ENCODE peak calls at places on chromosomes 3 and 15, in eight cellular contexts. D, W, G, A, I, P, S and T are unnamed samples.

GRCh38 chr3:65758871-65759598 is 279.7 kb downstream of the MAGI1 start:
- DNase-seq in D (no peak), W (no peak), G (no peak), A (no peak), I (peak; percentile 60), P (no peak), S (no peak), T (no peak)

GRCh38 chr15:41557673-41558399 is 1.2 kb upstream of the TYRO3 start:
- DNase-seq in D (peak; percentile 78), W (peak; percentile 86), G (peak; percentile 70), A (peak; percentile 60), I (peak; percentile 67), P (peak; percentile 67), S (peak; percentile 60), T (peak; percentile 88)

GRCh38 chr3:30112904-30113484 is 493.4 kb upstream of the TGFBR2 start:
- DNase-seq in D (no peak), W (no peak), G (no peak), A (no peak), I (peak; percentile 59), P (peak; percentile 6), S (no peak), T (no peak)

GRCh38 chr3:171564723-171565122 is 104.5 kb upstream of the TNIK start:
- DNase-seq in D (no peak), W (no peak), G (no peak), A (no peak), I (no peak), P (no peak), S (no peak), T (no peak)

GRCh38 chr3:140288575-140288974 is 353.6 kb downstream of the CLSTN2 start:
- DNase-seq in D (no peak), W (no peak), G (no peak), A (no peak), I (no peak), P (no peak), S (no peak), T (no peak)

GRCh38 chr3:124393340-124393739 is 336.9 kb upstream of the UMPS start:
- DNase-seq in D (no peak), W (no peak), G (no peak), A (no peak), I (no peak), P (no peak), S (no peak), T (no peak)

GRCh38 chr15:23670970-23671369 is 16.1 kb downstream of the NDN start:
- DNase-seq in D (no peak), W (no peak), G (no peak), A (no peak), I (no peak), P (no peak), S (no peak), T (no peak)

GRCh38 chr3:129577925-129578742 is 28.3 kb downstream of the PLXND1 start:
- DNase-seq in D (no peak), W (no peak), G (no peak), A (no peak), I (no peak), P (no peak), S (peak; percentile 59), T (peak; percentile 93)

GRCh38 chr3:148464246-148464645 is 233.5 kb upstream of the AGTR1 start:
- DNase-seq in D (no peak), W (no peak), G (no peak), A (no peak), I (peak; percentile 50), P (no peak), S (no peak), T (no peak)

GRCh38 chr3:136404056-136404455 is 153.9 kb downstream of the PCCB start:
- DNase-seq in D (no peak), W (no peak), G (no peak), A (no peak), I (no peak), P (no peak), S (no peak), T (no peak)

GRCh38 chr3:128554465-128555097 is 61.6 kb upstream of the GATA2 start:
- DNase-seq in D (peak; percentile 59), W (no peak), G (no peak), A (peak; percentile 15), I (no peak), P (no peak), S (no peak), T (no peak)

GRCh38 chr3:13532661-13533060 is 16.3 kb upstream of the FBLN2 start:
- DNase-seq in D (no peak), W (no peak), G (no peak), A (no peak), I (no peak), P (no peak), S (no peak), T (peak; percentile 41)

GRCh38 chr3:46665763-46666470 is 27.6 kb downstream of the ALS2CL start:
- DNase-seq in D (peak; percentile 45), W (no peak), G (peak; percentile 19), A (no peak), I (no peak), P (no peak), S (no peak), T (peak; percentile 28)

GRCh38 chr3:156751461-156752025 is 74.6 kb upstream of the LEKR1 start:
- DNase-seq in D (no peak), W (peak; percentile 66), G (no peak), A (peak; percentile 63), I (peak; percentile 79), P (no peak), S (peak; percentile 8), T (no peak)

GRCh38 chr15:70799667-70800450 is 36.5 kb upstream of the UACA start:
- DNase-seq in D (no peak), W (no peak), G (peak; percentile 19), A (no peak), I (peak; percentile 99), P (no peak), S (no peak), T (no peak)

GRCh38 chr3:65436580-65436979 is 602.1 kb downstream of the MAGI1 start:
- DNase-seq in D (no peak), W (no peak), G (no peak), A (no peak), I (no peak), P (no peak), S (no peak), T (no peak)

DNA sequence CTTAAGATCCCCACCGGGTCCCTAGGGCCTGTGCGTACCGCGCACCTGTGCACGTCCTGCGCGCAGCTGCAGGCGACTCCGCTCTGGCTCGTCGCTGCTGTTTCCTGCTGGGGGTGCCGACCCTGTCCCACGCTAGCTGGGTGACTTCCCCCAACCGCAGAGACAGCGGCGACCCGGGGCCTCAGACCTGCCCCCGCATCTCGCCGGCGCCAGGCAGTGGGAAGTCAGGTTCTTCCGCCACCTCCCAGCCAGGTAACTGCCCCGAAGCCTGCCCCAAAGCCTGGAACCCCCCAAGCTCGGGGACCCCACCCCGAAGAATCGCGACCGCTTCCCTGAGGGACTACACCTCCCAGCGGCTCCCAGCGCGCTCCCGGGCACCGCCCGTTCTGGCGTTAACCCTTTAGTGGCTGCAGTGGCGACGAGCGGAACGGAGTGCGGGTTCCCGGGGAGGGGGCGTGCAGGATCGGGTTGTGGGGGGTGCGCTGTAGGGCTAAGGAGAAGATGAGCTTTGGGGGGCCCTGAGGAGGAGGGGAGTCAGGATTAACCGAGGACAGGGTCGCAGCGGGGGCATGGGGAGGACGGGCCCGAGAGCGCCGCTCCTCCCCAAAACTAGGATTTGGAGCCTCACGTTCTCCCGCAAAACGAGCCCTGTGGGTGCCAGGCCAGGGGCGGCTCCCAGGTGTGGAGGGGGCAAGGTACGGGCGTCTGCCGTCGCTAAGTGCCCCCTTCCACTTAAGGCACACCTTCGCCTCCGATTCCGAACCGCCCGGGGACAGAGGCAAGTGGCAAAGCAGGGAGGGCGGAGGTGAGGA is 589 bp downstream of the NEIL1 start:
- DNase-seq in D (peak; percentile 78), W (no peak), G (peak; percentile 67), A (peak; percentile 52), I (no peak), P (peak; percentile 55), S (peak; percentile 79), T (peak; percentile 94)
- H3K4me1 ChIP-seq in D (peaks cover 14% of the 10 kb centered on the region), W (peaks cover 5% of the 10 kb centered on the region), G (peaks cover 17% of the 10 kb centered on the region), A (peaks cover 6% of the 10 kb centered on the region), I (peaks cover 3% of the 10 kb centered on the region), P (peaks cover 4% of the 10 kb centered on the region), S (peaks cover 11% of the 10 kb centered on the region), T (peaks cover 4% of the 10 kb centered on the region)

GRCh38 chr15:101637549-101638318 is 14.4 kb downstream of the TM2D3 start:
- DNase-seq in D (no peak), W (no peak), G (no peak), A (no peak), I (peak; percentile 46), P (no peak), S (peak; percentile 33), T (no peak)

GRCh38 chr15:101642361-101642760 is 9.8 kb downstream of the TM2D3 start:
- DNase-seq in D (no peak), W (no peak), G (no peak), A (no peak), I (no peak), P (no peak), S (no peak), T (no peak)

GRCh38 chr15:101646652-101647051 is 5.5 kb downstream of the TM2D3 start:
- DNase-seq in D (no peak), W (no peak), G (no peak), A (no peak), I (no peak), P (no peak), S (no peak), T (peak; percentile 76)

GRCh38 chr15:101641134-101641764 is 10.9 kb downstream of the TM2D3 start:
- DNase-seq in D (peak; percentile 77), W (no peak), G (peak; percentile 63), A (peak; percentile 77), I (peak; percentile 73), P (peak; percentile 68), S (peak; percentile 84), T (peak; percentile 84)

DNA sequence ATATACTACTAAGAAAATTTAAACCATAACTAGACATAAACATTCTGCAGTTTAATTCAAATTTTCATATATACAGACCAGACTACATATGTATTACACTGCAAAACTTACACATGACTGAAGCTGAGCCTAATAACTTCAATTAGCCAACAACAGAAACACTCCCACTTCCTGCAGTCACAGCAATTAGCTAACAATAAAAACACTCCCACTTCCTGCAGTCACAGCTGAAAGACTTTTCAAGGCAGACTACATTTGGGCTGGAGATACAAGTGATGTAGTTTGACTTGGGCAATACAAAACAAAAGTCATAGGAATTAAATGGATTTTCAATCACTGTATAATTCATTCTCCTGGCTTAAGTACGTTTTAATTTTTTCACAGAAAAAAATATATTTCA is 10.3 kb downstream of the TM2D3 start:
- DNase-seq in D (no peak), W (no peak), G (no peak), A (no peak), I (no peak), P (no peak), S (no peak), T (no peak)
- TF ChIP-seq POLR2A in D (no peak), W (no peak), G (no peak), A (no peak), I (no peak), P (no peak), S (no peak), T (no peak)

GRCh38 chr3:11095932-11096265 is 58.4 kb upstream of the HRH1 start:
- DNase-seq in D (no peak), W (no peak), G (no peak), A (no peak), I (peak; percentile 23), P (no peak), S (no peak), T (no peak)
- H3K4me3 ChIP-seq in D (peak overlapping the region; percentile 37), W (no peak overlapping the region), G (no peak overlapping the region), A (no peak overlapping the region), I (no peak overlapping the region), P (no peak overlapping the region), S (no peak overlapping the region), T (no peak overlapping the region)

DNA sequence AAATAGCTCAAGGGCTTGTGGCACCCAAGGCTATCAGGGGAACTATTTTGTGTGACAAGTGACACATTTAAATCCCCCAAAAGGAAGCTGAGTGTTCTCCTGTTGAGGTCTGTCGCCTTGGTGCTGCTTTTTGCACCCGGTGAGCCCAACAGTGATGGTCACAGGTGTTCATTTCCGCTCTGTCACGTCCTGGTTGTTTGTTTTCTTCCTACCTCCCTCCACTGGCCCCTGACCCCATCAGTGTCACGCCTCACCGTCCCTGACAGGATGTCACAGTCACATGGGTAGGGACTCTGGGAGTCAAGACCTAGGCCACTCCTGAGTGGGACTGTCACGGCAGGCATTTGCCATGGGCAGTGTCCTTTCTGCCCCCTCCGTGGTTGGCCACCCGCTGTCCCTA is 11.2 kb downstream of the SLCO3A1 start:
- DNase-seq in D (no peak), W (no peak), G (no peak), A (no peak), I (no peak), P (no peak), S (no peak), T (no peak)
- H3K4me1 ChIP-seq in D (peaks cover 15% of the 10 kb centered on the region), W (peaks cover 7% of the 10 kb centered on the region), G (peaks cover 18% of the 10 kb centered on the region), A (peaks cover 13% of the 10 kb centered on the region), I (peaks cover 17% of the 10 kb centered on the region), P (peaks cover 32% of the 10 kb centered on the region), S (peaks cover 14% of the 10 kb centered on the region), T (peaks cover 85% of the 10 kb centered on the region)